ENCODE peak calls at places on chromosome 7, in five cellular contexts. O, Z, A, I and U are unnamed samples.

GRCh38 chr7:95205821-95206220 is 118.5 kb downstream of the PON1 start:
- DNase-seq in O (no peak), Z (no peak), A (peak), I (peak), U (no peak)

GRCh38 chr7:70165477-70166170 is 567.3 kb downstream of the AUTS2 start:
- DNase-seq in O (no peak), Z (no peak), A (no peak), I (no peak), U (no peak)

GRCh38 chr7:65554-65953 is 126.8 kb upstream of the FAM20C start:
- DNase-seq in O (no peak), Z (no peak), A (peak), I (peak), U (no peak)

GRCh38 chr7:105880571-105881330 is 4.4 kb upstream of the ATXN7L1 start:
- DNase-seq in O (no peak), Z (no peak), A (no peak), I (no peak), U (peak)

GRCh38 chr7:112990619-112991018 is 96.0 kb downstream of the GPR85 start:
- DNase-seq in O (no peak), Z (no peak), A (no peak), I (peak), U (no peak)

GRCh38 chr7:43646603-43647313 is 63.9 kb downstream of the STK17A start:
- DNase-seq in O (peak), Z (no peak), A (no peak), I (no peak), U (no peak)

GRCh38 chr7:40937879-40938278 is 765.0 kb downstream of the INHBA start:
- DNase-seq in O (no peak), Z (no peak), A (no peak), I (no peak), U (peak)

GRCh38 chr7:55343002-55343781 is 21.9 kb upstream of the LANCL2 start:
- DNase-seq in O (no peak), Z (no peak), A (no peak), I (no peak), U (no peak)

GRCh38 chr7:95808396-95808795 is 36.0 kb downstream of the DYNC1I1 start:
- DNase-seq in O (no peak), Z (no peak), A (no peak), I (no peak), U (no peak)

GRCh38 chr7:47380325-47381131 is 201.4 kb downstream of the TNS3 start:
- DNase-seq in O (peak), Z (no peak), A (no peak), I (peak), U (peak)

GRCh38 chr7:101140339-101140699 is 13.4 kb downstream of the SERPINE1 start:
- DNase-seq in O (peak), Z (no peak), A (no peak), I (no peak), U (no peak)

GRCh38 chr7:56291-56913 is 136.0 kb upstream of the FAM20C start:
- DNase-seq in O (no peak), Z (no peak), A (no peak), I (no peak), U (peak)

GRCh38 chr7:94701555-94701973 is 45.6 kb upstream of the SGCE start:
- DNase-seq in O (peak), Z (no peak), A (peak), I (peak), U (no peak)

GRCh38 chr7:34952822-34953221 is 84.5 kb downstream of the DPY19L1 start:
- DNase-seq in O (peak), Z (no peak), A (no peak), I (no peak), U (no peak)

GRCh38 chr7:99627513-99627912 is 10.8 kb downstream of the ZSCAN25 start:
- DNase-seq in O (no peak), Z (no peak), A (no peak), I (no peak), U (no peak)

GRCh38 chr7:16804674-16805439 is at the start of gene AGR2:
- DNase-seq in O (peak), Z (no peak), A (no peak), I (peak), U (no peak)

GRCh38 chr7:113283861-113284260 is 165.5 kb upstream of the SMIM30 start:
- DNase-seq in O (no peak), Z (no peak), A (no peak), I (no peak), U (no peak)

GRCh38 chr7:157690833-157691382 is 354.1 kb downstream of the DNAJB6 start:
- DNase-seq in O (peak), Z (no peak), A (no peak), I (peak), U (peak)

GRCh38 chr7:47690902-47691558 is 109.1 kb upstream of the TNS3 start:
- DNase-seq in O (no peak), Z (no peak), A (no peak), I (no peak), U (no peak)

GRCh38 chr7:132485600-132486594 is 90.4 kb downstream of the PLXNA4 start:
- DNase-seq in O (peak), Z (peak), A (no peak), I (no peak), U (no peak)

GRCh38 chr7:137978464-137979237 is 23.2 kb downstream of the CREB3L2 start:
- DNase-seq in O (no peak), Z (no peak), A (peak), I (peak), U (no peak)

GRCh38 chr7:157780312-157780711 is 443.5 kb downstream of the DNAJB6 start:
- DNase-seq in O (no peak), Z (no peak), A (no peak), I (no peak), U (no peak)

GRCh38 chr7:85469446-85469970 is 282.7 kb upstream of the SEMA3D start:
- DNase-seq in O (no peak), Z (no peak), A (no peak), I (no peak), U (no peak)

GRCh38 chr7:108286290-108286904 is 156.2 kb upstream of the LAMB4 start:
- DNase-seq in O (no peak), Z (no peak), A (no peak), I (no peak), U (no peak)

GRCh38 chr7:41879113-41879385 is 176.2 kb upstream of the INHBA start:
- DNase-seq in O (no peak), Z (no peak), A (no peak), I (no peak), U (no peak)